ENCODE peak calls at places on chromosomes 5 and 9, in ten cellular contexts. L, U, T, Q, D, I, A, X, F and M are unnamed samples. For H3K36me3 and H3K27me3, the result is how much of the 10 kb centered on the place peaks cover.

GRCh38 chr5:172869734-172870133 is 35.7 kb downstream of the ERGIC1 start:
- DNase-seq in U (no peak), L (no peak), A (no peak), I (no peak), D (no peak), F (no peak), T (no peak), X (no peak), Q (peak), M (no peak)

GRCh38 chr5:91069364-91069763 is 313.8 kb downstream of the ARRDC3 start:
- DNase-seq in Q (no peak), U (no peak), L (no peak), I (no peak), D (no peak), X (no peak), A (no peak), T (no peak), F (no peak), M (no peak)

GRCh38 chr9:132728071-132728470 is 57.8 kb downstream of the GTF3C4 start:
- DNase-seq in Q (no peak), L (no peak), I (no peak), U (no peak), A (no peak), F (no peak), X (no peak), T (no peak), D (no peak), M (no peak)

GRCh38 chr5:167576126-167576525 is 715.3 kb upstream of the WWC1 start:
- DNase-seq in Q (no peak), L (no peak), I (no peak), A (no peak), U (no peak), F (no peak), T (no peak), D (no peak), X (no peak), M (no peak)

GRCh38 chr5:152262667-152263066 is 142.4 kb downstream of the NMUR2 start:
- DNase-seq in D (no peak), X (no peak), T (no peak), I (no peak), A (no peak), L (no peak), F (no peak), U (no peak), Q (no peak), M (no peak)

GRCh38 chr9:95415158-95415557 is 97.6 kb upstream of the FANCC start:
- DNase-seq in D (no peak), F (no peak), I (no peak), L (no peak), U (no peak), A (no peak), T (no peak), X (no peak), Q (no peak), M (no peak)

GRCh38 chr5:135473956-135474670 is 22.0 kb upstream of the TIFAB start:
- DNase-seq in A (no peak), L (no peak), Q (no peak), F (no peak), D (no peak), T (no peak), I (no peak), X (no peak), U (no peak), M (no peak)

GRCh38 chr5:139651863-139652787 is 4.0 kb downstream of the CXXC5 start:
- DNase-seq in I (peak), Q (peak), A (peak), T (peak), U (peak), D (peak), L (peak), X (peak), F (no peak), M (peak)

GRCh38 chr5:72268260-72268659 is 51.8 kb downstream of the MRPS27 start:
- DNase-seq in X (no peak), A (no peak), U (no peak), T (no peak), D (no peak), Q (no peak), L (no peak), F (no peak), I (no peak), M (no peak)

GRCh38 chr9:76090330-76090729 is 199.9 kb downstream of the PCSK5 start:
- DNase-seq in T (no peak), L (no peak), U (no peak), A (no peak), F (no peak), D (no peak), I (no peak), Q (no peak), X (no peak), M (no peak)

GRCh38 chr5:62720036-62720441 is 141.4 kb downstream of the LRRC70 start:
- DNase-seq in T (no peak), D (peak), F (no peak), X (peak), Q (no peak), A (peak), U (peak), L (no peak), I (no peak), M (peak)

GRCh38 chr5:74918232-74918669 is 52.1 kb upstream of the FAM169A start:
- DNase-seq in Q (no peak), L (no peak), D (no peak), U (no peak), A (no peak), F (no peak), X (no peak), T (no peak), I (no peak), M (no peak)

GRCh38 chr9:127692071-127692470 is 14.7 kb upstream of the CFAP157 start:
- DNase-seq in F (no peak), Q (no peak), I (no peak), L (no peak), X (no peak), D (no peak), A (no peak), U (no peak), T (no peak), M (no peak)

GRCh38 chr9:100498592-100498991 is 25.6 kb downstream of the TMEFF1 start:
- DNase-seq in U (no peak), Q (no peak), D (peak), I (no peak), T (no peak), F (no peak), A (no peak), L (no peak), X (no peak), M (no peak)

GRCh38 chr9:120928015-120928719 is 1.6 kb upstream of the TRAF1 start:
- DNase-seq in Q (no peak), U (peak), X (peak), I (peak), T (peak), L (peak), A (peak), D (peak), F (no peak), M (no peak)

GRCh38 chr9:88733651-88734470 is 198.9 kb downstream of the NXNL2 start:
- DNase-seq in Q (peak), A (no peak), L (no peak), X (no peak), I (no peak), T (no peak), U (no peak), F (no peak), D (peak), M (no peak)

GRCh38 chr5:85938201-85938600 is 679.5 kb upstream of the COX7C start:
- DNase-seq in T (no peak), I (no peak), X (no peak), Q (no peak), D (no peak), U (no peak), A (no peak), F (no peak), L (no peak), M (no peak)

GRCh38 chr5:139378101-139378825 is 4.8 kb downstream of the SLC23A1 start:
- DNase-seq in D (no peak), T (no peak), F (no peak), U (no peak), X (no peak), I (peak), A (no peak), Q (no peak), L (no peak), M (no peak)

GRCh38 chr9:2833096-2833495 is 10.8 kb downstream of the PUM3 start:
- DNase-seq in Q (no peak), F (no peak), X (no peak), T (no peak), U (no peak), D (no peak), I (no peak), L (no peak), A (no peak), M (no peak)

GRCh38 chr5:53501054-53501453 is 20.6 kb downstream of the FST start:
- DNase-seq in I (no peak), Q (no peak), A (no peak), X (no peak), U (no peak), F (no peak), D (no peak), T (no peak), L (no peak), M (no peak)

GRCh38 chr9:110192531-110193326 is 15.2 kb downstream of the C9orf152 start:
- DNase-seq in X (peak), F (no peak), D (no peak), T (no peak), Q (no peak), L (no peak), A (no peak), U (no peak), I (no peak), M (no peak)

GRCh38 chr5:156783092-156783491 is 67.0 kb upstream of the PPP1R2B start:
- DNase-seq in L (no peak), A (no peak), I (no peak), F (no peak), T (no peak), U (no peak), X (no peak), Q (no peak), D (no peak), M (no peak)

GRCh38 chr9:126521551-126521950 is 92.2 kb upstream of the LMX1B start:
- DNase-seq in I (no peak), T (no peak), D (no peak), A (no peak), Q (no peak), X (no peak), F (no peak), U (no peak), L (no peak), M (no peak)

GRCh38 chr9:91746904-91747303 is 203.1 kb downstream of the ROR2 start:
- DNase-seq in X (peak), D (no peak), F (no peak), A (no peak), I (no peak), Q (no peak), T (no peak), L (no peak), U (no peak), M (no peak)

GRCh38 chr5:73381587-73382411 is 66.8 kb downstream of the FOXD1 start:
- DNase-seq in I (no peak), L (no peak), F (no peak), A (no peak), Q (peak), D (no peak), T (no peak), X (no peak), U (no peak), M (no peak)

GRCh38 chr9:17401858-17402257 is 177.0 kb upstream of the SH3GL2 start:
- DNase-seq in I (no peak), F (no peak), A (no peak), T (no peak), D (no peak), X (no peak), U (no peak), Q (no peak), L (no peak), M (no peak)

GRCh38 chr5:143874312-143874711 is 62.4 kb downstream of the HMHB1 start:
- DNase-seq in Q (no peak), U (no peak), L (no peak), X (no peak), A (no peak), F (no peak), I (no peak), D (no peak), T (no peak), M (no peak)

GRCh38 chr5:28398185-28398584 is 1359.8 kb upstream of the CDH9 start:
- DNase-seq in U (no peak), A (no peak), Q (no peak), F (no peak), X (no peak), L (no peak), D (no peak), T (no peak), I (no peak), M (no peak)

GRCh38 chr5:98179791-98180755 is 593.4 kb upstream of the RGMB start:
- DNase-seq in X (no peak), D (no peak), Q (no peak), L (no peak), A (no peak), T (no peak), F (no peak), U (no peak), I (no peak), M (no peak)

GRCh38 chr5:179610109-179610902 is 13.2 kb downstream of the HNRNPH1 start:
- DNase-seq in F (no peak), A (no peak), L (no peak), T (no peak), Q (peak), U (no peak), D (no peak), I (peak), X (no peak), M (no peak)

GRCh38 chr5:10140195-10140973 is 109.3 kb downstream of the ATPSCKMT start:
- DNase-seq in Q (no peak), D (no peak), X (no peak), L (no peak), A (no peak), I (no peak), F (no peak), T (no peak), U (no peak), M (peak)

GRCh38 chr5:168432903-168433302 is 53.4 kb upstream of the RARS1 start:
- DNase-seq in D (no peak), T (no peak), Q (no peak), X (no peak), F (no peak), L (no peak), I (no peak), A (no peak), U (no peak), M (no peak)

GRCh38 chr5:74035521-74035937 is 409.5 kb downstream of the ARHGEF28 start:
- DNase-seq in Q (no peak), U (peak), F (no peak), A (no peak), L (peak), I (no peak), T (no peak), D (peak), X (peak), M (peak)

GRCh38 chr5:140794594-140795258 is at the start of gene PCDHA2:
- DNase-seq in Q (no peak), X (peak), L (no peak), D (no peak), U (no peak), F (no peak), I (no peak), A (no peak), T (no peak), M (no peak)

GRCh38 chr9:137816531-137817235 is 60.9 kb upstream of the CACNA1B start:
- DNase-seq in L (no peak), U (peak), F (no peak), X (no peak), T (no peak), Q (no peak), D (no peak), A (no peak), I (peak), M (no peak)
- H3K36me3 ChIP-seq in L (half or more), U (under half), F (under half), X (under half), T (under half), Q (half or more), D (under half), A (under half), I (half or more), M (half or more)

DNA sequence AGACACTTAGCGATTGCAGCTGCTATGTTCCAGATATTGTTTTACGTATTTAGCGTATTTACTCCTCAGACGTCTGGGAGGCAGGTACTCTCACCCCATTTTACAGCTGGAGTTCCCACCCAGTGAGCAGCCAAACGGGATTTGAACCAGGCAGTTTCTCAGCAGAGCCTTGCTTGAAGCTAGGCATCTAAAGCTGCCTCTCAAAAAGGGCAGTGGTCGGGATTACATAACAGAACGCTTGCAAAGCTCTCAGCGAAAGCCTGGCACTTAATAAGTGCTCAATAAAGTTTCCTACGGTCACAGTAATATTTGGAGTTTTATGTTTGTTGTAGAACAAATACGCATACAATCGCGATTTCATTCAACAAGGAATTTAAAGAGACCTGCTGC is 302 bp upstream of the BSPRY start:
- DNase-seq in L (no peak), Q (no peak), I (no peak), F (no peak), X (no peak), D (no peak), U (no peak), A (no peak), T (no peak), M (no peak)
- H3K27me3 ChIP-seq in L (under half), Q (under half), I (under half), F (under half), X (under half), D (under half), U (under half), A (under half), T (under half), M (under half)

DNA sequence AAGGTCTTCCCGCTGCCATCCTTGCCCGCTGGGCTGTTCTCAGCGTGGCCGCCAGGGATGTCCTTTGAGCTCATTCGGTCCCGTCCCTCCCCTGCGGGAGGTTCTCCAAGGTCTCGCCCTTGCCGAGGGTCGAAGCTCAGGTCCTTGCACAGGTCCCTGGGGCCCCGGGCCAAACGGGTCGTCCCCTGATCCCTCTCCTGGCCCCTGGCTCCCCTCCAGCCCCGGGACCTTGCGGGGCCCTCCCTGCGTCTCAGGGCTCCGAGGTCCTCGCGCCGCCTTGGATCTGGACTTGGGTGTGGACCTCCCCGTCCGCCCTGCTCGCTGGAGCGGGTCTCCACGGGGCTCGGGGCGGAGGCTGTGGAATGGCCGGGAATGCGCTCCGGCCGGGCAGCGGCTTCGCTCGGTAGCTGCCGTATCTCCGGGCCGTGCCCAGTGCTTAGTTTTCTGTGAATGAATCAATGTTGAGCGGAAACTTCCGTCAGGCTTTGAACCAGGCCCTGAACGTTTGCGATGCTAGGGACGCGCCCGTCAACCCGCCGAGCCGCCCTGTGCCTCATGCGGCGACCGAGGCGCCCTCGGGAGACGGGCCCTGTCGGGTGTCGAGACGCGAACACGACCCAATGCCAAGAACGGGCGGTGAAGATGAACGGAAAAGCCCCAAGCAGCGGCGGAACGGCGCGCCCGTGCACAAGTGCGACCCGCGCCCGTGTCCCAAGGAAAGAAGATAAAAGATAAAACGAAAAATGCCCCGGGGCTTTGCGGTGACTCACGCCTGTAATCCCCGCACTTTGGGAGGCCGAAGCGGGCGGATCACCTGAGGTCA is 779 bp downstream of the RNU6ATAC start:
- DNase-seq in A (peak), F (peak), X (peak), I (peak), L (peak), D (peak), T (peak), U (peak), Q (peak), M (no peak)
- TF ChIP-seq CTCF in A (peak), F (peak), X (no peak), I (peak), L (peak), D (no peak), T (peak), U (peak), Q (peak), M (no peak)

DNA sequence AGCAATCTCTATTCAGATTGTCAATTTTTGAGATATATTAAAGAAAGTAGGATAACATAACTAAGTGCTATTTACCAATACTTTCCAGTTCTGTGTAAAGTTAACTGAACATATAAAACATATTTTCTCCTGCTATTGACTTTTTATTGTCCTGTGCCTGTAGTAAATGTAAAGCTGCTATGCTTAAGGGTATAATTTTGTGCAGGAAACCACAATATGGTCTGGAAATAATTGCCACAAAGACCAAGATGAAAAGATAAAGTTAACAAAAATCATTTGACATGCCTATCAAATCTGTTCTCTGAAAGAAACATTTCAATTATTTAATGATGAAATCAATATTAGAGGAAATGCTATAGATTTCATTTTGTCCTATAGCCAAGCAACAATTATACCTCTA is 121.3 kb downstream of the FGF10 start:
- DNase-seq in A (no peak), F (no peak), Q (no peak), U (no peak), X (no peak), I (no peak), T (no peak), L (no peak), D (no peak), M (no peak)
- H3K36me3 ChIP-seq in A (under half), F (under half), Q (under half), U (under half), X (under half), I (under half), T (under half), L (under half), D (under half), M (under half)